ENCODE peak calls at places on chromosomes 13 and 19, in six cellular contexts. V is neural progenitor cell, W is astrocyte, U is GM23338, T is A549, F is brain microvascular endothelial cell. N is an unnamed sample.

GRCh38 chr13:71870036-71870435 is 3.0 kb upstream of the DACH1 start:
- DNase-seq in V (peak), W (no peak), U (peak), T (no peak), F (no peak), N (no peak)

GRCh38 chr13:45055198-45055901 is 65.0 kb upstream of the GTF2F2 start:
- DNase-seq in V (no peak), W (peak), U (no peak), T (peak), F (peak), N (no peak)

GRCh38 chr13:44352671-44353070 is 21.0 kb upstream of the SERP2 start:
- DNase-seq in V (no peak), W (peak), U (no peak), T (no peak), F (no peak), N (no peak)

GRCh38 chr19:38877781-38878574 is at the start of gene RINL:
- DNase-seq in V (no peak), W (no peak), U (peak), T (no peak), F (no peak), N (no peak)

GRCh38 chr19:47226426-47227346 is 4.3 kb downstream of the BBC3 start:
- DNase-seq in V (peak), W (peak), U (peak), T (peak), F (no peak), N (peak)

GRCh38 chr13:29943301-29944085 is 93.1 kb upstream of the UBL3 start:
- DNase-seq in V (no peak), W (no peak), U (peak), T (no peak), F (no peak), N (no peak)

GRCh38 chr19:20470345-20471119 is 95.0 kb downstream of the ZNF737 start:
- DNase-seq in V (no peak), W (no peak), U (no peak), T (no peak), F (no peak), N (no peak)

GRCh38 chr19:8320564-8321066 is 560 bp downstream of the NDUFA7 start:
- DNase-seq in V (peak), W (no peak), U (peak), T (no peak), F (no peak), N (no peak)

GRCh38 chr19:53424968-53425597 is 6.7 kb upstream of the ZNF761 start:
- DNase-seq in V (peak), W (peak), U (peak), T (peak), F (peak), N (peak)

GRCh38 chr13:106637519-106637918 is 69.6 kb upstream of the ARGLU1 start:
- DNase-seq in V (no peak), W (no peak), U (no peak), T (no peak), F (no peak), N (no peak)

GRCh38 chr19:20334760-20335159 is 167.7 kb downstream of the ZNF486 start:
- DNase-seq in V (no peak), W (no peak), U (no peak), T (no peak), F (no peak), N (no peak)

GRCh38 chr13:93230466-93230865 is 3.9 kb downstream of the GPC6 start:
- DNase-seq in V (no peak), W (peak), U (no peak), T (no peak), F (no peak), N (no peak)

GRCh38 chr19:18845961-18846360 is 14.2 kb downstream of the UPF1 start:
- DNase-seq in V (no peak), W (no peak), U (no peak), T (no peak), F (no peak), N (no peak)

GRCh38 chr13:59492030-59492636 is 671.6 kb downstream of the DIAPH3 start:
- DNase-seq in V (no peak), W (no peak), U (no peak), T (no peak), F (peak), N (no peak)

GRCh38 chr13:48181482-48182145 is 51.4 kb upstream of the ITM2B start:
- DNase-seq in V (no peak), W (no peak), U (no peak), T (no peak), F (no peak), N (no peak)

GRCh38 chr19:6086081-6086858 is 24.0 kb downstream of the RFX2 start:
- DNase-seq in V (no peak), W (no peak), U (no peak), T (no peak), F (no peak), N (no peak)

GRCh38 chr19:58291943-58292342 is 13.2 kb downstream of the ZNF8 start:
- DNase-seq in V (no peak), W (no peak), U (no peak), T (no peak), F (no peak), N (no peak)

GRCh38 chr13:32880636-32881035 is 135.6 kb upstream of the KL start:
- DNase-seq in V (no peak), W (no peak), U (no peak), T (no peak), F (no peak), N (no peak)

GRCh38 chr19:54209748-54210494 is 9.3 kb downstream of the RPS9 start:
- DNase-seq in V (no peak), W (peak), U (no peak), T (peak), F (peak), N (no peak)

GRCh38 chr19:42396248-42396541 is 6.1 kb upstream of the CNFN start:
- DNase-seq in V (no peak), W (no peak), U (peak), T (no peak), F (no peak), N (no peak)

GRCh38 chr13:27666951-27667350 is 45.3 kb downstream of the POLR1D start:
- DNase-seq in V (no peak), W (no peak), U (no peak), T (no peak), F (no peak), N (no peak)

GRCh38 chr13:27665761-27666160 is 44.1 kb downstream of the POLR1D start:
- DNase-seq in V (no peak), W (no peak), U (peak), T (no peak), F (no peak), N (no peak)

GRCh38 chr13:27662738-27663470 is 41.2 kb downstream of the POLR1D start:
- DNase-seq in V (no peak), W (no peak), U (no peak), T (no peak), F (no peak), N (no peak)

GRCh38 chr13:27663947-27664346 is 42.3 kb downstream of the POLR1D start:
- DNase-seq in V (peak), W (no peak), U (peak), T (no peak), F (no peak), N (no peak)

DNA sequence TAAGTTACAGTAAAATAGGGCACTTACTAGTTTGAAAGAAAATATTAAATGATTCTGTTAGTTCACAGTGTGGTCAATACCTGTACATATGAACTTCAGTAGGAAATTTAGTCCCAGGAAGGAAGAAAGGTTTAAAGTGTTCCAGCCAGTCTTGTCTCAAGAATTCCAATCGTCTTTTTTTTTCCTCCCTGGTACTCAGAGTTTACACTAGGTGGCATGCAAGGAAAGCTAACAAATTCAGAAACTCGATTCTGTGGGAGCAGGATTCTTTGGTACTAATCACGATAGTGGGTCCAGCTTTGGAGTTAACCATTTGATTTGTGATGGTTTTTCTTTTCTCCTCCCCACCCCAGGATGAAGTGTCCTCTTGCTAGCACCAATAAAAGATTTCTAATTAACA is 43.6 kb downstream of the POLR1D start:
- DNase-seq in V (peak), W (no peak), U (peak), T (peak), F (no peak), N (no peak)
- TF ChIP-seq CTCF in V (peak), W (no peak), U (peak), T (no peak), F (peak), N (no peak)

DNA sequence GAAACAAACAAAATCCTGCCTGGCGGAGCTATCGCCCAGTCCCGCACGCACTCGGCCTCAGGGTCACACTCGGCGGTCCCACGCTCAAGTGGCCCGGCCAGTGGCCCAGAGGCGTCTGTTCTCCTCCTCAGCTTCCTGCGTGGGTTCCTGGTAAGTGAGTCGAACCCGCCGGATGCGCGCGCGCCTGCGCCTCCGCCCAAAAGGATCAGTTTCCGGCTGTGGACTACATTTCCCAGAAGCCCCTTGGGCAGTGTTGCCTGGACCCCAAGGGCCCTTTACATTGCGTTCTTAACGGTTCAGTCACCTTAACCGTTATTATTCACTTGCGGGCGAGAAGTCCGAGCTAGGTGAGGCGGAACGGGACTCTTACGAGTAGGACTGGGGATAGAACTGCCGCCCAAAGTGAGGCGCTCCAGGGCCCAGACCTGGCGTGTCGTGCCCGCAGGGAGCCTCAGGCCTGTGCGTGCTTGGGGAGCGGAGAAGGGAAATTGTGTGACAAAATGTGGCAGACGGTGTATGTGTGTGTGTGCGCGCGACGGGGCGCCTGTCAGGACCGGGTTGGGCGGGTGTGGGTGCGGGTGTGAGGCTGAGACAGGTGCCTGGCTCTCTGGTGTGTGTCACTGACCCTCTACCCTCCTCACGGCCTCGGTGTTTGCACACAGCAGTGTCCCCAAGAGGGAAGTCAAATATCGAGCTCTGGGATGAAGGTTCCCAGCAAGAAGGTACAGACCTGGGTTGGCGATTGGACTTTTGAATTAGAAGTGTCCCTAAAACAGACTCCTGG is at the start of gene ZNF546:
- DNase-seq in V (peak), W (peak), U (peak), T (peak), F (peak), N (peak)
- TF ChIP-seq CTCF in V (no peak), W (no peak), U (no peak), T (no peak), F (no peak), N (no peak)

DNA sequence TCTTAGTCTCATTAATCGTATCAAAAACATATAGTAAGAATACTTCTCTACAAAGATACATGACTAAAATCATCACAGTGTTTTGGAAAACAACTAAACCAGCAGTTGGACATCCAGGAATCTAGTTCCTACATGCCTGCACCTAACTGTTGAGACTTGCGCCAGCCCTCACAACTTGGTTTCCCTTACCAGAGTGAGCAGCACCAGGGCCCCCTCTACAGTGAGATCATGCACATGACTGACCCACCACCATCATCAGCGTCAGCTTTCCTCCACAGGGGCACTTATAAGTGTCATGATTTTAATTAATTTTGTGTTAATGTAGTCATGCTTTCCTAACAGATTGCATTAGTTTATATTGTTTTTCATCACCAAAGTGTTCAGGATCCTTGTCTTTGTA is 1322.0 kb downstream of the EFNB2 start:
- DNase-seq in V (peak), W (no peak), U (peak), T (no peak), F (no peak), N (peak)
- TF ChIP-seq CTCF in V (peak), W (no peak), U (peak), T (no peak), F (no peak), N (no peak)

DNA sequence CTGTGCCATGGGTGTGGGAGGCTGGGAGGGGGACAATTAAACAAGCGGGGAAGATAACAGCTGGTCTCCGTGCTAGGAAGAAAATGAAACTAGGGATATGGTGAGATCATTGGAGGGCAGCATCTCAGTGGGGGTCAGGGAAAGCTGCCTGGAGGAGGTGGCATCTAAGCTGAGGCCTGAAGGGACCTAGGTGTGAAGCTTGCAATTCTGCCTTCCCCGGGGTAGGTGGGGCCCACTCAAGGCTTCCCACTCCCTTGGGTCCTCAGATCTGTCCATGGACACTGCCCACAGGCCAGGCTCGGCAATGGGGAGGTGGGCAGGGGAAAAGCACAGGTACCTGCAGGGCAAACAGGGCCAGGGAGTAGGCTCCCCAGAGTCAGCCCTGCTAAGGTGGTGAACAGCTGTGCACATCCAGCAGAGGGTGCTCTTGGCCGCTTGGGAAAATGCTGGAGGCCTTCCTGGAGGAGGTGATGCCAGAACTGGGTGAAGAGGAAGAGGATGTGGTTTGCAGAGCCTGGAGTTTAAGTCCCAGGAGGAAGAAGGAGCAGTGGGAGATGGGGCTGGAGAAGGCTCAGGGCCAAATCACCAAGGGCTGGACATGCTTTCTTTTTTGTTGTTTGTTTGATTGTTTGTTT is 25.7 kb upstream of the CCNE1 start:
- DNase-seq in V (no peak), W (no peak), U (peak), T (peak), F (no peak), N (no peak)
- TF ChIP-seq CTCF in V (peak), W (no peak), U (peak), T (peak), F (peak), N (no peak)

N was measured in glutamatergic neuron.